ENCODE peak calls at places on chromosomes 16 and 17, in eight cellular contexts. X, Y, N, Z, E, L, D and G are unnamed samples.

GRCh38 chr17:42493324-42493723 is 34.6 kb downstream of the ATP6V0A1 start:
- DNase-seq in X (no peak), Y (no peak), N (no peak), Z (no peak), E (no peak), L (no peak), D (no peak), G (no peak)

GRCh38 chr17:27544350-27545131 is 86.4 kb upstream of the LGALS9 start:
- DNase-seq in X (peak), Y (no peak), N (no peak), Z (no peak), E (no peak), L (no peak), D (no peak), G (no peak)

GRCh38 chr16:84161011-84161410 is 15.9 kb downstream of the DNAAF1 start:
- DNase-seq in X (no peak), Y (no peak), N (no peak), Z (no peak), E (no peak), L (no peak), D (no peak), G (no peak)

GRCh38 chr17:32958418-32958817 is 30.5 kb downstream of the TMEM98 start:
- DNase-seq in X (no peak), Y (no peak), N (no peak), Z (no peak), E (no peak), L (no peak), D (no peak), G (no peak)

GRCh38 chr17:3890082-3890892 is 2.6 kb downstream of the CAMKK1 start:
- DNase-seq in X (peak), Y (peak), N (peak), Z (peak), E (no peak), L (peak), D (peak), G (peak)

GRCh38 chr16:87847785-87848675 is 21.3 kb downstream of the SLC7A5 start:
- DNase-seq in X (no peak), Y (no peak), N (no peak), Z (no peak), E (no peak), L (no peak), D (no peak), G (no peak)

GRCh38 chr16:51163366-51163765 is 12.3 kb upstream of the SALL1 start:
- DNase-seq in X (no peak), Y (no peak), N (no peak), Z (no peak), E (no peak), L (no peak), D (no peak), G (no peak)

GRCh38 chr16:65071371-65072311 is 50.2 kb downstream of the CDH11 start:
- DNase-seq in X (no peak), Y (peak), N (peak), Z (no peak), E (no peak), L (peak), D (peak), G (peak)

GRCh38 chr16:11706180-11706742 is 36.4 kb downstream of the TXNDC11 start:
- DNase-seq in X (peak), Y (no peak), N (no peak), Z (no peak), E (no peak), L (no peak), D (peak), G (no peak)

DNA sequence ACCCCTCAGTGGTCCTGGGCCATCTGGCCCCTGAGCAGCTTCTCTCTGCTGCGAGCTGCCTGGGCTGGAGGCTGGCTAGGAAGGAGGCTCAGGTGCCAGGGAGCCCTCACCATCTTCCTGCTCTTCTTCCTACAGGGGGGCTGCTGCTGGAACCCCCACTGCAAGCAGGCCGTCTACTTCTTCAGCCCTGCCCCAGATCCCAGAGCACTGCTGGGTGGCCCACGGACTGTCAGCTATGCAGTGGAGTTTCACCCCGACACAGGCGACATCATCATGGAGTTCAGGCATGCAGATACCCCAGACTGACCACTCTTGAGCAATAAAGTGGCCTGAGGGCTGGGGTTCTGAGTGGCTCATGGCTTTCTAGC is 46.1 kb downstream of the PRMT7 start:
- DNase-seq in X (no peak), Y (no peak), N (no peak), Z (no peak), E (no peak), L (no peak), D (no peak), G (no peak)
- TF ChIP-seq CTCF in X (no peak), Y (no peak), N (no peak), Z (no peak), E (no peak), L (no peak), D (no peak), G (no peak)

GRCh38 chr16:5071681-5072333 is at the start of gene ALG1:
- DNase-seq in X (peak), Y (peak), N (peak), Z (peak), E (no peak), L (peak), D (peak), G (peak)
- H3K27ac ChIP-seq in X (peak), Y (peak), N (peak), Z (peak), E (peak), L (peak), D (peak), G (peak)

GRCh38 chr16:81627729-81628128 is 151.4 kb upstream of the PLCG2 start:
- DNase-seq in X (no peak), Y (no peak), N (no peak), Z (no peak), E (no peak), L (no peak), D (no peak), G (no peak)
- TF ChIP-seq CTCF in X (no peak), Y (no peak), N (no peak), Z (no peak), E (no peak), L (no peak), D (no peak), G (no peak)

GRCh38 chr17:67615011-67615561 is 102.7 kb upstream of the NOL11 start:
- DNase-seq in X (no peak), Y (no peak), N (no peak), Z (peak), E (no peak), L (no peak), D (no peak), G (no peak)
- H3K27ac ChIP-seq in X (no peak), Y (no peak), N (no peak), Z (peak), E (no peak), L (no peak), D (peak), G (no peak)

DNA sequence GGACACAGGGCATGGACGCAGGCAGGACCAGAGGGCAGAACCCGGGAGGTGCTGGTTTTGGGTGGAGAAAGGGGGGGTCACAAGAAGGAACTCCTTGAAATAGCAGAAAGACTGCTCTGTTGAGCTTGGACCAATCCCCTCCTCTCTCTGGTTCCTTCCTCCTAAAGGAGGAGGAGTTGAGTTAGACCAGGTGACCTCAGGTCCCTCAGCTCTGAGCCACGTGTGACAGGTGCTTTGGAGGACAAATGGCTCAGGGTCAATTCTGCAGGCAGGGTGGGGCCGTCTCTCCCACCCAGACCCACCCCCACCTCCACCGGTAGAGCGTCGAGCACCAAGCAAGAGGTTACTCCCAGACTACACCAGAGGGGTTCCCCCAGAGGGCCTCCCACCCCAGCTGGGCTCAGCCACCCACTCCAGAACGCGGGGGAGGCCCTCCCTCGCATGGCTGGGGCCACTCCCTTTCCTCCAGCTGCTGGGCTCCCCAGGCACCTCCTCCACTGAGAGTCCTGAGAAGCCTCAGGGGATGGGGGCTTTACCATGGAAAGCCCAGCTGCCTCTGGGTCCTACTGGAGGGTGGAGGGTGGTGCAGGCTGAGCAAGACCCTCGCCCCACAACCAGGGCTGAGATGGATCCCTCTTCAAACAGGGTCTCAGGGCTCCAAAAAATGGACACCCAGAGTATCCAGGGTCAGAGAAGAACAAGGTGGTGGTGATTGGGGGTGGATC is 7.7 kb downstream of the MYO1C start:
- DNase-seq in X (peak), Y (no peak), N (peak), Z (peak), E (no peak), L (peak), D (peak), G (peak)
- TF ChIP-seq CTCF in X (no peak), Y (peak), N (no peak), Z (peak), E (no peak), L (no peak), D (no peak), G (peak)

GRCh38 chr17:1559047-1559742 is 3.4 kb downstream of the PITPNA start:
- DNase-seq in X (no peak), Y (no peak), N (no peak), Z (no peak), E (no peak), L (no peak), D (no peak), G (no peak)
- H3K27ac ChIP-seq in X (no peak), Y (no peak), N (no peak), Z (no peak), E (no peak), L (no peak), D (no peak), G (no peak)

DNA sequence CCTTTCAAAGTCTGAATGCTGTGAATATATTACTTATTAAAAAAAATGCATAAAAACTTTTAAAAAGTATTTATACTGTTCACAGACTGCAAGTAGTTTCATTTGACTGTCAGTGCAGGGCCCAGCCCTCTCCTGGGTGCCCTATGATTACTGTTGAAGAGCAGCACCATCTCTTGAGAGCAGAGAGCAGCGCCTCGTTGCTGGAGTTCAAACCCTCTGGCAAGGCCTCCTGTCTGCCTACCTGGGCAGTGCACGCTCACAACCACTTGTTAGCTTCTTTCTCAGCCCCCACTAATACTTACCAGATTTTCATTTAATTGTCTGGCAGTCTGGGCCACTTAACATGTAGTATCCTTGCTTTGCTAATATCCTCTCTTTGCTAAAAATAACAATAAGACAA is 233.4 kb downstream of the PHKB start:
- DNase-seq in X (no peak), Y (no peak), N (no peak), Z (no peak), E (no peak), L (no peak), D (no peak), G (no peak)
- TF ChIP-seq CTCF in X (peak), Y (no peak), N (no peak), Z (peak), E (no peak), L (no peak), D (no peak), G (no peak)